ENCODE peak calls at places on chromosomes 4 and X, in nine cellular contexts. W is MM.1S; H is bronchial epithelial cell; D is upper lobe of left lung; K is WERI-Rb-1; I is HepG2; S is neural progenitor cell; F is stomach; L is CD8-positive, alpha-beta T cell. R is an unnamed sample. For H3K27me3, the result is how much of the 10 kb centered on the place peaks cover.

GRCh38 chrX:78452356-78452755 is 124.9 kb upstream of the CYSLTR1 start:
- DNase-seq in S (no peak), D (no peak), I (no peak), F (no peak), W (no peak), H (peak), L (no peak), K (no peak), R (no peak)

GRCh38 chrX:1357993-1358392 is 21.4 kb downstream of the IL3RA start:
- DNase-seq in S (no peak), L (no peak), W (no peak), F (no peak), K (no peak), I (no peak), D (peak), H (no peak), R (no peak)

GRCh38 chrX:12567857-12568256 is 223.4 kb upstream of the PRPS2 start:
- DNase-seq in F (no peak), S (peak), K (no peak), W (no peak), D (no peak), L (no peak), I (no peak), H (peak), R (no peak)

GRCh38 chrX:1592128-1592862 is 891 bp downstream of the AKAP17A start:
- DNase-seq in I (peak), F (peak), H (peak), S (no peak), L (no peak), D (no peak), K (no peak), W (peak), R (peak)

GRCh38 chr4:32826169-32826568 is 2106.0 kb downstream of the PCDH7 start:
- DNase-seq in I (no peak), H (no peak), K (no peak), L (no peak), W (no peak), D (no peak), F (no peak), S (peak), R (no peak)

GRCh38 chrX:154785711-154786110 is 19.6 kb downstream of the MPP1 start:
- DNase-seq in K (no peak), H (no peak), L (no peak), I (no peak), W (no peak), S (no peak), F (no peak), D (no peak), R (no peak)

GRCh38 chr4:148954011-148954749 is 512.0 kb upstream of the NR3C2 start:
- DNase-seq in K (no peak), W (no peak), F (no peak), S (no peak), H (no peak), L (no peak), I (no peak), D (no peak), R (no peak)

GRCh38 chr4:86306816-86307215 is 53.0 kb downstream of the MAPK10 start:
- DNase-seq in K (no peak), W (no peak), H (no peak), F (no peak), I (no peak), D (no peak), L (no peak), S (no peak), R (no peak)

GRCh38 chr4:138223191-138223910 is 18.8 kb downstream of the SLC7A11 start:
- DNase-seq in H (no peak), W (no peak), L (no peak), K (no peak), S (peak), I (no peak), D (no peak), F (no peak), R (no peak)

GRCh38 chrX:98548550-98548949 is 1664.8 kb downstream of the RPA4 start:
- DNase-seq in I (no peak), W (no peak), K (no peak), H (no peak), L (no peak), D (no peak), S (peak), F (no peak), R (peak)

GRCh38 chrX:120769576-120770341 is 105.9 kb downstream of the CT47B1 start:
- DNase-seq in D (no peak), F (no peak), S (peak), W (peak), K (no peak), H (peak), I (peak), L (no peak), R (no peak)

GRCh38 chr4:74114234-74114633 is 15.2 kb upstream of the CXCL2 start:
- DNase-seq in H (peak), F (no peak), S (no peak), I (no peak), D (no peak), L (no peak), K (no peak), W (no peak), R (no peak)

GRCh38 chrX:14508025-14508690 is 21.2 kb upstream of the GLRA2 start:
- DNase-seq in S (no peak), W (no peak), F (no peak), D (no peak), K (no peak), L (no peak), H (peak), I (no peak), R (no peak)

GRCh38 chrX:46713672-46714487 is 45.0 kb downstream of the SLC9A7 start:
- DNase-seq in H (no peak), S (no peak), D (no peak), F (no peak), I (no peak), K (no peak), W (peak), L (no peak), R (no peak)

GRCh38 chrX:76407795-76408194 is 19.7 kb upstream of the MAGEE1 start:
- DNase-seq in I (no peak), W (no peak), L (no peak), F (no peak), K (no peak), H (no peak), D (no peak), S (no peak), R (no peak)

GRCh38 chrX:151488677-151489076 is 74.8 kb upstream of the PASD1 start:
- DNase-seq in F (no peak), L (no peak), W (no peak), H (peak), I (peak), S (peak), D (no peak), K (peak), R (peak)

GRCh38 chrX:40102393-40103381 is 4.9 kb upstream of the BCOR start:
- DNase-seq in F (no peak), D (no peak), K (peak), S (peak), H (no peak), L (no peak), W (no peak), I (no peak), R (peak)

GRCh38 chr4:87079967-87080366 is 140.5 kb downstream of the KLHL8 start:
- DNase-seq in D (no peak), L (no peak), F (no peak), K (no peak), H (no peak), I (no peak), S (no peak), W (no peak), R (no peak)

GRCh38 chrX:7925867-7926472 is 1.2 kb downstream of the PNPLA4 start:
- DNase-seq in L (peak), F (peak), S (peak), I (peak), K (peak), D (peak), H (peak), W (peak), R (peak)

DNA sequence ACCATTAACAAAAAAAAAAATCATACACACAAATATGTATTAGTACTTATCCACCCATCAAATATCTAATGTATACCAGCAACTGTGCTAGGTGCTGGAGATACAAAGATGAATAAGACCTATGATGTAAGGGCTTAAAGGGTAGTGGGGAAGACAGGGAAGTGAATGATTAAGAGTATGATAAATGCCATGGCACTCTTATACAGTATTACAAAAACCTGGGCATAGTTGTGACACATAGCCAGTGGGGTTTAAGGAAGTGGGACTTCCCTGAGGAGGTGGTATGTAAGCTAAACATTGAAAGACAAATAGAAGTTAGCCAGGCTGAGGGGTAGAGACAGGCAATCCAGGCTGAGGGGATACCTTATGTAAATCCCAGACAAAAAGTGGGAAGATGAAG is 23.6 kb downstream of the CHM start:
- DNase-seq in F (no peak), H (peak), I (no peak), S (no peak), D (no peak), W (no peak), L (no peak), K (no peak), R (no peak)
- H3K4me3 ChIP-seq in F (no peak), H (no peak), I (no peak), S (no peak), D (no peak), W (no peak), L (no peak), K (no peak), R (no peak)

GRCh38 chrX:136658151-136658550 is 10.2 kb downstream of the CD40LG start:
- DNase-seq in K (no peak), F (no peak), H (no peak), I (no peak), W (no peak), S (no peak), D (no peak), L (no peak), R (no peak)
- H3K27me3 ChIP-seq in K (under half), F (under half), H (under half), I (under half), W (under half), S (under half), D (under half), L (under half), R (under half)

DNA sequence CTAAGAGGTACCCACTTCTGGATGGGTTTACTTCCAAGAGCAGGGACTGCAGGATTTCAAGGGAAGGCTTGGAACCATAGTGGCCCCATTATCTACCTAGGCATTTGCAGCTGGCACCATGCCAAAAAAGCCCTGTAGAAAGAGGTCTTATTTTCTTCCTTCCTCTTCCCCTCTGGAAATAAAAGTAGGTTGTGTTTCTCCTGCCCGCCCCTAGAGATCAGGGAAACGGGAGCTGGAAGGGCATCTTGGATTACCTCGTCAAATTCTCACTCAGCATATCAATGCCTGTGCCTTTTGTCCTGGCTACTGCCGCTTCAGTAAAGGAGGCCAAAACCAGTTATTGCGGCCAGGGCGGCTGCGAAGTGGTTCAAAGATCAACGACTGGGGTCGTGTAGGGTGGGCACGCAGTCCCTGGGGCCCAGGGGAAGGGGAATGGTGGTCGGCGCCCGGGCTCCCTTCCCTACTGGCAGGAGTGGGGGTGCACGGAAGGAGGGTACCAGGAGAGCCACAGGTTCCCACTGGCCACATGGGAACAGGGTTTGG is 1.5 kb downstream of the SCD5 start:
- DNase-seq in W (no peak), D (no peak), I (no peak), S (peak), K (no peak), F (no peak), H (no peak), L (no peak), R (peak)
- H3K4me3 ChIP-seq in W (no peak), D (peak), I (no peak), S (peak), K (peak), F (peak), H (peak), L (no peak), R (peak)

GRCh38 chr4:15931451-15932210 is 6.9 kb downstream of the FGFBP1 start:
- DNase-seq in D (no peak), H (no peak), F (no peak), S (no peak), W (no peak), L (no peak), I (no peak), K (no peak), R (no peak)
- H3K27me3 ChIP-seq in D (under half), H (under half), F (under half), S (under half), W (under half), L (under half), I (under half), K (under half), R (under half)